ENCODE peak calls at places on chromosome 3, in nine cellular contexts. V is GM23248; Z is GM23338; X is CD8-positive, alpha-beta memory T cell; W is PC-9; S is fibroblast of lung; C is SK-N-SH; Q is heart left ventricle; K is tibial artery. E is an unnamed sample. For H3K36me3, the result is how much of the 10 kb centered on the place peaks cover.

GRCh38 chr3:188061133-188061532 is 92.8 kb upstream of the LPP start:
- DNase-seq in W (peak), Z (peak), C (no peak), Q (no peak), K (no peak), V (peak), X (no peak), S (peak), E (no peak)

GRCh38 chr3:186318135-186318534 is 43.9 kb downstream of the DGKG start:
- DNase-seq in K (no peak), V (no peak), Z (no peak), X (no peak), C (no peak), Q (no peak), S (peak), W (no peak), E (no peak)

GRCh38 chr3:151562901-151563300 is 102.0 kb upstream of the IGSF10 start:
- DNase-seq in X (no peak), Q (no peak), V (no peak), K (no peak), Z (no peak), S (no peak), W (no peak), C (no peak), E (no peak)

GRCh38 chr3:141379250-141379872 is 11.1 kb downstream of the ZBTB38 start:
- DNase-seq in S (no peak), X (no peak), Z (no peak), K (no peak), C (no peak), W (no peak), V (no peak), Q (no peak), E (no peak)

GRCh38 chr3:73546961-73547360 is 77.8 kb downstream of the PDZRN3 start:
- DNase-seq in C (no peak), S (peak), Q (no peak), V (peak), W (no peak), K (no peak), X (no peak), Z (no peak), E (no peak)

GRCh38 chr3:44923634-44924033 is 49.2 kb downstream of the TGM4 start:
- DNase-seq in Z (no peak), V (no peak), Q (no peak), C (no peak), X (no peak), W (no peak), S (no peak), K (no peak), E (no peak)

GRCh38 chr3:186502942-186503712 is 41.1 kb downstream of the CRYGS start:
- DNase-seq in Z (no peak), S (no peak), V (no peak), Q (no peak), K (no peak), C (no peak), W (no peak), X (no peak), E (no peak)

GRCh38 chr3:25472153-25472552 is 44.1 kb downstream of the RARB start:
- DNase-seq in S (no peak), W (no peak), Q (no peak), V (no peak), X (no peak), C (no peak), Z (no peak), K (no peak), E (no peak)

GRCh38 chr3:67083277-67083676 is 85.2 kb downstream of the KBTBD8 start:
- DNase-seq in K (no peak), V (peak), C (no peak), S (peak), X (peak), Q (no peak), W (no peak), Z (no peak), E (no peak)

GRCh38 chr3:142013331-142013730 is 136.0 kb downstream of the TFDP2 start:
- DNase-seq in S (no peak), C (no peak), K (no peak), Q (no peak), W (no peak), Z (no peak), X (no peak), V (no peak), E (no peak)

GRCh38 chr3:77945320-77945719 is 905.4 kb downstream of the ROBO2 start:
- DNase-seq in Z (no peak), K (no peak), X (no peak), V (no peak), C (no peak), S (no peak), W (no peak), Q (no peak), E (no peak)

GRCh38 chr3:63343674-63344073 is 65.6 kb downstream of the SYNPR start:
- DNase-seq in X (no peak), V (peak), Z (peak), K (peak), W (no peak), S (peak), C (peak), Q (peak), E (peak)
- H3K4me3 ChIP-seq in X (no peak), V (peak), Z (peak), K (no peak), W (no peak), S (no peak), C (peak), Q (no peak), E (no peak)

GRCh38 chr3:113717308-113717707 is 20.9 kb upstream of the USF3 start:
- DNase-seq in V (no peak), Q (no peak), K (no peak), X (no peak), C (no peak), S (no peak), Z (no peak), W (no peak), E (no peak)

GRCh38 chr3:113721638-113722037 is 24.4 kb downstream of the NAA50 start:
- DNase-seq in C (no peak), X (no peak), Q (no peak), W (no peak), V (no peak), Z (no peak), S (no peak), K (no peak), E (no peak)

GRCh38 chr3:113717818-113718217 is 21.4 kb upstream of the USF3 start:
- DNase-seq in K (no peak), V (no peak), S (no peak), X (no peak), Z (no peak), Q (no peak), W (no peak), C (no peak), E (no peak)

GRCh38 chr3:113714702-113715101 is 18.3 kb upstream of the USF3 start:
- DNase-seq in S (no peak), W (no peak), Z (no peak), Q (no peak), K (no peak), X (no peak), C (no peak), V (no peak), E (no peak)

GRCh38 chr3:113719294-113719693 is 22.9 kb upstream of the USF3 start:
- DNase-seq in Q (no peak), W (no peak), K (no peak), V (no peak), C (no peak), Z (no peak), X (no peak), S (no peak), E (no peak)
- H3K36me3 ChIP-seq in Q (half or more), W (half or more), K (under half), V (half or more), C (half or more), Z (under half), X (under half), S (under half), E (under half)

GRCh38 chr3:127304121-127304744 is 16.4 kb upstream of the PRR20G start:
- DNase-seq in Z (peak), Q (no peak), C (peak), X (no peak), W (peak), V (no peak), K (no peak), S (no peak), E (peak)
- H3K4me3 ChIP-seq in Z (no peak), Q (no peak), C (no peak), X (no peak), W (peak), V (no peak), K (no peak), S (no peak), E (no peak)

GRCh38 chr3:121667333-121667732 is 6.6 kb upstream of the HCLS1 start:
- DNase-seq in W (no peak), K (no peak), S (no peak), Q (no peak), X (no peak), Z (no peak), V (no peak), C (no peak), E (no peak)
- H3K36me3 ChIP-seq in W (under half), K (half or more), S (under half), Q (half or more), X (under half), Z (under half), V (half or more), C (half or more), E (half or more)

DNA sequence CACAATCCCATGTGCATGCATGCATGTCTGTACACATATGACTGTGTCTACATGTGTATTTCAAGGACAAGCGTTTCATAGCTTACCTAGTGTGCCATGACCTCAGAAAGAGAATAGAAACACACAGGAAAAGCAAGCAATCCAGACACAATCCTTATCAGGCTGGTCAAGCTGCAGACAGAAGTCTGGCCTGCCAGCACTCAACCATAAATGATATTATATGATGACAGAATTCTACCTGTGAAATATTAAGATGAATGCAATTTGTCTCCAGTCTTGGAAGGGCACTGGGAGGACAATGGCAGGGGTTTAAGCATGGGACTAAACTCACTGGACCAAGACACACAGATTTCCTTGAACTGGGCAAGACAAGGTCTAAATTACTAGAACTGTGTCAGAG is 50.9 kb upstream of the ARL6 start:
- DNase-seq in K (no peak), Q (no peak), C (peak), W (no peak), X (no peak), Z (no peak), V (no peak), S (no peak), E (no peak)
- H3K4me3 ChIP-seq in K (no peak), Q (no peak), C (no peak), W (no peak), X (no peak), Z (no peak), V (no peak), S (no peak), E (no peak)

GRCh38 chr3:33541918-33542317 is 101.7 kb upstream of the UBP1 start:
- DNase-seq in C (no peak), Z (no peak), Q (no peak), S (no peak), V (peak), K (no peak), X (no peak), W (no peak), E (no peak)

GRCh38 chr3:33538678-33539339 is 98.6 kb upstream of the UBP1 start:
- DNase-seq in S (no peak), C (no peak), K (no peak), Z (no peak), V (no peak), X (no peak), W (no peak), Q (no peak), E (no peak)

DNA sequence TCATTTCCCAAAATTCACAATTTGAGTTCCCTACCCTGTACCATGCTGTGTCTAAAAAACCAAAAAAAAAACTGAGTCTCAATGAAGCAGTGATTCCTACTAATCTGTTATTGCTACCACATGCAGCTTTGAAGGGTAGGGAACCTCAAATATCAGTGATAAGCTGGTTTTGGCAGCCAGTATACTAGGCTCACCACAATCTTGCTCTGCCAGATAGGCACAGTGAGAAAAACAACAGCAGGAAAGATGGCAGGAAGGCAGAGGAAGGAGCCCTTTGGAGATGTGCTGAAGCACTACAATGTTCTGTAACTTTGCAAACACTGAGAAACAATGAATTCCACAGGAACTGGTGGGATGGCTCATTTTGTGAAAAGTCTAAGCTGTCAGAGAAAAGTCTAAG is 96.9 kb upstream of the UBP1 start:
- DNase-seq in V (no peak), W (no peak), Z (no peak), S (peak), Q (no peak), C (no peak), K (no peak), X (no peak), E (no peak)
- H3K36me3 ChIP-seq in V (under half), W (under half), Z (under half), S (under half), Q (half or more), C (under half), K (under half), X (under half), E (half or more)

DNA sequence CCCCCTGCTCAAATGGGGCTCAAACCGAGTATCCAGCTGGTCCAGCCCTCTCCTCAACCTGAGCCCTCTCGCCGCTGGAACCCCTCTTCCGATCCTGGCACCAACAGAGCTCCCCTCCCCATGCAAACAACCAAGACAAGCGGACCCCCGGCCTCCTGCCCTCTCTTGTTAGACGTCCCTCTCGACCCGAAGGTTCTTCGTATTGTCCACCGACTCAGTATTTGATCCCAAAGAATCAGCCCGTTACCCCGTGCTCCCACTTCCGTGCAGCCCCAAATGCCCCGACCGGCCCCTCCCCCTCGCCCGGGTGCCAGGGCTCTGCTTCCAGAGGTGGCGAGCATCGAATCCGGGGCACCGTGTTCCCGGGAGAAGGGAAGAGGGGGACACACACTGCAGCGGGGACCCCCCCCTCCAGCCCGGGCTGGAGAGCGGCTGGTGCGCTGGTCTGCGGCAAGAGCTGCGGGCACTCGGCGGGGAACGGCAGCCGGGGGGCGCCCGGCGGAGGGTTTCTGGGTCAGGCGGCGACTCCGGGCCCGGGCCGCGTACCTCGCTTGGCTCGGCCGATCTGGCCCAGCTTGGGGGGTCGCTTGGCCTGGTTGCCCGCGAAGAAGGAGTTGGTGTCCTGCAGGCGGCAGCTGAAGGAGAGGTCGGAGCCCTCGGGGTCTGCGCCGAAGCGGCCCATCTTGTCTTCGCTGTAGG is 633 bp downstream of the CAMK2N2 start:
- DNase-seq in S (no peak), W (peak), K (no peak), Z (peak), V (peak), X (no peak), C (peak), Q (no peak), E (no peak)
- H3K4me3 ChIP-seq in S (no peak), W (peak), K (peak), Z (peak), V (peak), X (peak), C (peak), Q (peak), E (peak)

DNA sequence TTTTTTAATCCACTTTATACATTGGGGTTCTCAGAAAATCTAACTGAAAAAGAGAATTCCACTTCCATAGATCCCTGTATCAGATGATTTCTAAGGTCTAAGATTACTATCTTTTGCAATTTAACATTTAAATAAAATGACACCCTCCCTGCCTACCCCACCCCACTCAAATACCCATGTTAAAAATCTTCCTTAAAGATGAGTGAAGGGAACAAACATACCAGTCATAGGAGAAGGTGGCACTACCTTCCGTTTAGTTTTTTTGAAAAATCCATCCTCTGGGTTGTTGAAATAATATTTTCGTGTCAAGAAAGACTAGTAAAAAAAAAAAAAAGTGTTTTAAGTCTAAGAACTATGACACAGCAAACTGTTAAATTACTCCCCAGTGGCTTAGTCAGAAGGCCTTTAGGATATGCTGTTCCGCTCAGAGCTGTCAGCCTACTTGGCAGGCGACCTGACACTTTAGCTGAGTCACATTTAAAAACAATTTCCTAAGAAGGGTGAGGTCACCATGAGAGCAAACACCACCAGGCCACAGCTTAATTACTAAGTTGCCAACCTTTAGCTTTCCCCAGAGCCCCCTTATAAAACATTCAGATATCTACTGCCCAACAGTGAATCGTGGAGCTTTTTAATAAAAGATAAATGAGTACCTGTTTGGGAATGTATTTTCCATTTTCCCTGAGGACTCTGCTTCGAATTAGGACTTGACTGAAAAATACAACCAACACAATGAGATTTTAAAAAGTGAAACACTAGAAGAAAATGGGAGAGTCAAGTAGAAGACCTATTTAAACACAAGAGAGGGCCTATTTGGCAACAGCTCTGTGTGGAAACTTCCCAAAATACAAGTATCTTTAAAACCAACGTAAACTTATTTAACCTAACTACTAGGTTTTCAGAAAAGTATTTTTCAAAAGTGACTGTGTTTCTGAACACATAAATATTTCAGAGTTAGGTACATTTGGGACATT is 9.6 kb downstream of the EMC3 start:
- DNase-seq in C (no peak), W (peak), Q (peak), V (peak), X (no peak), K (peak), S (peak), Z (no peak), E (peak)
- H3K36me3 ChIP-seq in C (under half), W (under half), Q (half or more), V (under half), X (under half), K (under half), S (under half), Z (under half), E (half or more)

GRCh38 chr3:8371085-8371551 is 130.5 kb upstream of the LMCD1 start:
- DNase-seq in W (peak), Q (no peak), V (peak), C (no peak), Z (no peak), K (no peak), S (peak), X (no peak), E (no peak)

GRCh38 chr3:8371955-8372600 is 129.5 kb upstream of the LMCD1 start:
- DNase-seq in X (no peak), C (no peak), K (no peak), Z (peak), S (no peak), V (no peak), W (no peak), Q (no peak), E (no peak)

GRCh38 chr3:8366214-8366613 is 135.4 kb upstream of the LMCD1 start:
- DNase-seq in Z (no peak), W (no peak), Q (no peak), K (no peak), V (no peak), C (no peak), X (no peak), S (peak), E (no peak)

GRCh38 chr3:8369638-8370037 is 132.0 kb upstream of the LMCD1 start:
- DNase-seq in C (no peak), K (no peak), Z (no peak), V (no peak), X (no peak), Q (no peak), W (no peak), S (no peak), E (no peak)

DNA sequence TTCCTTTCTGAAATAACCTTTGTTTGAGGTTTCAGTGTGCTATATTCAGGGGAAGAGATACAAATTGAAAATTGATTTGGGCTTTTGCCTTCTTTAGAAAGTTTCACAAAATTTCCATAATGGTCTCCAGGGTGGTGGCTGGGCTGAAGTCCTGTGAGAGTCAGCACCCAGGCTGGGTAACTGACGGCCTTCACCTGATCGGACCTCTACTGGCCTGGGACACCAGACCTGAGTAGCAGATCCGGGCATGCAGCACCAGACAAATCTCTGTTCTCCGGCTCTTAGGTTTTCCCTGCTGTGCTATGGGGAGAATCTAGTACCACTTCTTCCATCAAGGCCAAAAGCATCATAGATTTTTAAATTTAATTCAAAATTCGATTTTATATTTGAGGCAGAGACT is 133.0 kb upstream of the LMCD1 start:
- DNase-seq in C (no peak), K (no peak), W (no peak), V (no peak), S (no peak), Z (no peak), Q (no peak), X (no peak), E (no peak)
- H3K4me3 ChIP-seq in C (no peak), K (no peak), W (no peak), V (no peak), S (no peak), Z (no peak), Q (no peak), X (no peak), E (no peak)